ENCODE peak calls at places on chromosome 20, in ten cellular contexts. Q, B, Z, O, X, N, T, C, P and D are unnamed samples.

GRCh38 chr20:24465168-24465567 is 4.3 kb upstream of the SYNDIG1 start:
- DNase-seq in Z (no peak), X (no peak), T (no peak), O (no peak), P (no peak), C (no peak), B (no peak), N (no peak), Q (no peak), D (no peak)

GRCh38 chr20:1588869-1589460 is 30.8 kb downstream of the SIRPB1 start:
- DNase-seq in C (no peak), B (no peak), Q (no peak), Z (no peak), O (no peak), P (no peak), N (no peak), X (no peak), T (no peak), D (no peak)

GRCh38 chr20:642398-643174 is 10.4 kb downstream of the SRXN1 start:
- DNase-seq in Q (no peak), X (no peak), Z (no peak), O (no peak), C (no peak), B (no peak), P (no peak), N (no peak), T (no peak), D (peak; percentile 43)

GRCh38 chr20:568865-569415 is 25.4 kb upstream of the CSNK2A1 start:
- DNase-seq in O (no peak), Z (no peak), B (no peak), T (no peak), Q (no peak), X (no peak), P (peak; percentile 13), C (no peak), N (no peak), D (no peak)

GRCh38 chr20:4887586-4887985 is 113.7 kb downstream of the SLC23A2 start:
- DNase-seq in X (no peak), O (no peak), C (no peak), N (no peak), Z (no peak), T (no peak), Q (no peak), P (no peak), B (no peak), D (peak; percentile 34)

GRCh38 chr20:58634121-58634817 is 16.8 kb upstream of the STX16 start:
- DNase-seq in T (no peak), Q (no peak), N (peak; percentile 73), P (no peak), B (no peak), O (no peak), Z (no peak), X (no peak), C (peak; percentile 65), D (no peak)

GRCh38 chr20:19937651-19938420 is 79.3 kb upstream of the NAA20 start:
- DNase-seq in T (no peak), C (no peak), Z (no peak), X (no peak), N (no peak), P (no peak), B (no peak), Q (no peak), O (no peak), D (no peak)

GRCh38 chr20:6029538-6029937 is 24.3 kb downstream of the LRRN4 start:
- DNase-seq in C (no peak), Z (no peak), B (no peak), T (no peak), P (no peak), O (no peak), Q (no peak), N (no peak), X (no peak), D (no peak)

GRCh38 chr20:8721098-8721497 is 347.8 kb upstream of the PLCB4 start:
- DNase-seq in C (peak; percentile 33), O (peak; percentile 0), T (no peak), B (peak; percentile 37), N (peak; percentile 45), X (no peak), Z (no peak), Q (peak; percentile 42), P (peak; percentile 65), D (peak; percentile 78)

GRCh38 chr20:49892260-49893216 is 22.8 kb downstream of the SPATA2 start:
- DNase-seq in C (no peak), O (no peak), T (no peak), N (no peak), P (no peak), Z (no peak), B (no peak), Q (no peak), X (no peak), D (peak; percentile 64)

GRCh38 chr20:23340524-23340923 is 10.1 kb upstream of the NXT1 start:
- DNase-seq in T (peak; percentile 88), X (no peak), Z (peak; percentile 21), P (peak; percentile 70), C (peak; percentile 32), N (peak; percentile 57), O (no peak), Q (peak; percentile 81), B (peak; percentile 49), D (peak; percentile 89)

GRCh38 chr20:37202267-37202943 is 23.1 kb upstream of the MROH8 start:
- DNase-seq in Q (peak; percentile 42), P (peak; percentile 63), X (no peak), B (peak; percentile 7), N (peak; percentile 90), T (no peak), O (no peak), C (peak; percentile 97), Z (peak; percentile 96), D (no peak)

GRCh38 chr20:17835240-17835940 is 133.2 kb downstream of the SNX5 start:
- DNase-seq in X (no peak), N (peak; percentile 81), P (no peak), O (no peak), T (no peak), B (no peak), Q (peak; percentile 35), C (peak; percentile 86), Z (no peak), D (no peak)

GRCh38 chr20:8144282-8145245 is 12.5 kb downstream of the PLCB1 start:
- DNase-seq in C (peak; percentile 92), Q (no peak), O (peak; percentile 48), X (no peak), T (no peak), P (peak; percentile 49), B (no peak), Z (peak; percentile 47), N (peak; percentile 87), D (no peak)

GRCh38 chr20:23120936-23121765 is 35.0 kb upstream of the CD93 start:
- DNase-seq in T (no peak), Z (no peak), P (no peak), X (no peak), C (no peak), O (no peak), B (no peak), Q (no peak), N (no peak), D (no peak)

GRCh38 chr20:50980071-50980681 is 21.6 kb downstream of the MOCS3 start:
- DNase-seq in P (no peak), X (no peak), Z (peak; percentile 99), Q (no peak), C (peak; percentile 100), T (no peak), B (no peak), N (peak; percentile 97), O (no peak), D (no peak)

GRCh38 chr20:23156170-23156841 is 70.2 kb upstream of the CD93 start:
- DNase-seq in T (peak; percentile 62), B (no peak), X (no peak), Q (no peak), C (peak; percentile 81), P (peak; percentile 69), Z (peak; percentile 21), O (no peak), N (peak; percentile 83), D (no peak)

GRCh38 chr20:31833130-31833930 is 12.1 kb downstream of the FOXS1 start:
- DNase-seq in T (no peak), B (no peak), O (peak; percentile 15), C (no peak), Z (no peak), Q (peak; percentile 47), P (peak; percentile 79), N (no peak), X (no peak), D (no peak)

GRCh38 chr20:32231847-32232246 is 24.2 kb downstream of the POFUT1 start:
- DNase-seq in C (no peak), Z (peak; percentile 17), Q (no peak), O (peak; percentile 42), T (no peak), N (no peak), B (no peak), X (no peak), P (no peak), D (peak; percentile 50)

GRCh38 chr20:34872604-34873224 is at the start of gene GGT7:
- DNase-seq in N (peak; percentile 67), Z (no peak), P (peak; percentile 94), Q (peak; percentile 90), C (peak; percentile 36), X (peak; percentile 78), O (peak; percentile 76), T (peak; percentile 93), B (peak; percentile 79), D (peak; percentile 90)

GRCh38 chr20:12207875-12208274 is 290.2 kb downstream of the BTBD3 start:
- DNase-seq in C (peak; percentile 13), N (peak; percentile 7), Z (no peak), P (peak; percentile 53), O (no peak), T (no peak), B (no peak), Q (no peak), X (no peak), D (no peak)

GRCh38 chr20:53070714-53071392 is 98.7 kb downstream of the TSHZ2 start:
- DNase-seq in B (no peak), Z (no peak), P (no peak), Q (no peak), O (no peak), T (no peak), X (no peak), C (peak; percentile 60), N (no peak), D (no peak)

GRCh38 chr20:50309280-50309763 is 118.7 kb downstream of the CEBPB start:
- DNase-seq in N (no peak), Q (no peak), P (no peak), X (no peak), O (no peak), Z (no peak), T (no peak), B (no peak), C (peak; percentile 60), D (no peak)

GRCh38 chr20:45174434-45175364 is at the start of gene PI3:
- DNase-seq in B (no peak), N (no peak), Q (no peak), Z (no peak), T (no peak), X (no peak), C (peak; percentile 2), P (peak; percentile 84), O (no peak), D (no peak)

GRCh38 chr20:12966468-12967085 is 42.2 kb upstream of the SPTLC3 start:
- DNase-seq in T (no peak), Z (peak; percentile 19), N (peak; percentile 30), C (peak; percentile 26), X (no peak), Q (peak; percentile 19), O (peak; percentile 8), B (peak; percentile 13), P (no peak), D (peak; percentile 44)